ENCODE peak calls at places on chromosomes 11 and 22, in eight cellular contexts. Y is tibial artery, F is GM23248, U is psoas muscle, A is A549, M is PC-3, Q is breast epithelium, T is right atrium auricular region. O is an unnamed sample. For H3K4me1 and H3K9me3, the result is how much of the 10 kb centered on the place peaks cover.

GRCh38 chr11:61004037-61004641 is 32.7 kb downstream of the CD6 start:
- DNase-seq in Y (no peak), F (no peak), U (no peak), A (no peak), M (no peak), Q (no peak), T (no peak), O (no peak)

GRCh38 chr11:24239016-24239720 is 257.7 kb upstream of the LUZP2 start:
- DNase-seq in Y (no peak), F (peak), U (no peak), A (no peak), M (peak), Q (no peak), T (no peak), O (no peak)

GRCh38 chr11:124586247-124586860 is 16.6 kb downstream of the OR8A1 start:
- DNase-seq in Y (peak), F (peak), U (peak), A (peak), M (peak), Q (no peak), T (peak), O (peak)

GRCh38 chr22:19422440-19423301 is 8.9 kb downstream of the HIRA start:
- DNase-seq in Y (no peak), F (no peak), U (no peak), A (no peak), M (no peak), Q (no peak), T (no peak), O (no peak)

GRCh38 chr22:44396021-44396726 is 83.4 kb upstream of the SHISAL1 start:
- DNase-seq in Y (peak), F (no peak), U (no peak), A (no peak), M (no peak), Q (peak), T (peak), O (no peak)

GRCh38 chr22:37559901-37560681 is at the start of gene CDC42EP1:
- DNase-seq in Y (no peak), F (peak), U (peak), A (no peak), M (peak), Q (no peak), T (no peak), O (peak)

GRCh38 chr11:64772318-64773018 is 5.9 kb downstream of the SF1 start:
- DNase-seq in Y (no peak), F (peak), U (no peak), A (no peak), M (no peak), Q (peak), T (no peak), O (no peak)

GRCh38 chr22:35491908-35492380 is 48.7 kb upstream of the RASD2 start:
- DNase-seq in Y (no peak), F (no peak), U (no peak), A (no peak), M (no peak), Q (no peak), T (no peak), O (no peak)

GRCh38 chr11:10575999-10576398 is 7.5 kb upstream of the LYVE1 start:
- DNase-seq in Y (no peak), F (no peak), U (no peak), A (no peak), M (no peak), Q (no peak), T (no peak), O (no peak)

GRCh38 chr11:118005224-118006152 is 19.3 kb downstream of the IL10RA start:
- DNase-seq in Y (no peak), F (no peak), U (no peak), A (no peak), M (no peak), Q (no peak), T (peak), O (no peak)
- H3K4me1 ChIP-seq in Y (under half), F (under half), U (under half), A (under half), M (under half), Q (under half), T (under half), O (under half)

GRCh38 chr11:82858133-82858532 is 42.1 kb downstream of the PRCP start:
- DNase-seq in Y (no peak), F (no peak), U (no peak), A (no peak), M (no peak), Q (no peak), T (no peak), O (no peak)
- H3K27ac ChIP-seq in Y (peak), F (peak), U (no peak), A (peak), M (peak), Q (no peak), T (peak), O (no peak)

DNA sequence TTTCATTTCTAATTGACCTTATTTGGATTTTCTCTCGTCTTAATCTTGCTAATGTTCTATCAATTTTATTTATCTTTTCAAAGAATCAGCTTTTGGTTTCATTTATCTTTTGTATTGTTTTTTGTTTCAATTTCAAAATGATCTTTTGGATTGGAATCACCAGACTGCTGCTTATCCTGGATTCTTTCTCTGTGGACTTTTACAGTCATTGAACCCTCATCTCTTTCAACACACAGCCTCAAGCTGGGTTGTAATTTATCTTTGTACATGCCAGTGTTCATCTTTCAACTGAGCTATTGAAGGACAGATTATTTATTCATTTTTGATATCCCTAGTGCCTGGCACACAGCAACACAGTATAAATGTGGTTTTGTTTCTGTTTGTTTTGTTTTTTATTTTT is 195.9 kb downstream of the ARHGAP42 start:
- DNase-seq in Y (no peak), F (no peak), U (no peak), A (no peak), M (no peak), Q (no peak), T (no peak), O (no peak)
- H3K9me3 ChIP-seq in Y (under half), F (under half), U (under half), A (under half), M (under half), Q (under half), T (under half), O (under half)

GRCh38 chr11:67448220-67448609 is 4.3 kb downstream of the GPR152 start:
- DNase-seq in Y (no peak), F (no peak), U (no peak), A (no peak), M (no peak), Q (no peak), T (no peak), O (no peak)
- H3K4me1 ChIP-seq in Y (under half), F (under half), U (under half), A (under half), M (under half), Q (under half), T (under half), O (under half)

GRCh38 chr11:126450198-126450597 is 94.7 kb downstream of the ST3GAL4 start:
- DNase-seq in Y (no peak), F (no peak), U (no peak), A (no peak), M (no peak), Q (no peak), T (no peak), O (no peak)

GRCh38 chr11:126452718-126453117 is 97.2 kb downstream of the ST3GAL4 start:
- DNase-seq in Y (no peak), F (no peak), U (no peak), A (no peak), M (no peak), Q (no peak), T (no peak), O (peak)

GRCh38 chr11:126450806-126451205 is 95.3 kb downstream of the ST3GAL4 start:
- DNase-seq in Y (no peak), F (no peak), U (no peak), A (no peak), M (no peak), Q (no peak), T (no peak), O (no peak)

GRCh38 chr11:126451211-126451802 is 95.8 kb downstream of the ST3GAL4 start:
- DNase-seq in Y (no peak), F (no peak), U (no peak), A (no peak), M (no peak), Q (no peak), T (no peak), O (no peak)

GRCh38 chr11:126452256-126452655 is 96.8 kb downstream of the ST3GAL4 start:
- DNase-seq in Y (no peak), F (no peak), U (no peak), A (no peak), M (no peak), Q (no peak), T (no peak), O (no peak)
- H3K27ac ChIP-seq in Y (no peak), F (no peak), U (no peak), A (no peak), M (no peak), Q (no peak), T (no peak), O (no peak)

O was measured in prostate gland.